ENCODE peak calls at places on chromosomes 16 and 17, in four cellular contexts. L, J, Z and E are unnamed samples.

GRCh38 chr17:80043963-80044362 is 7.5 kb downstream of the CCDC40 start:
- DNase-seq in Z (no peak), J (no peak), L (no peak), E (no peak)

GRCh38 chr17:4341616-4341977 is 24.9 kb downstream of the UBE2G1 start:
- DNase-seq in J (no peak), L (no peak), Z (no peak), E (no peak)

GRCh38 chr17:80785477-80786178 is 206.0 kb upstream of the CHMP6 start:
- DNase-seq in J (no peak), L (no peak), Z (no peak), E (no peak)

GRCh38 chr16:1715220-1715619 is 9.2 kb downstream of the MAPK8IP3 start:
- DNase-seq in Z (no peak), L (no peak), J (no peak), E (no peak)

GRCh38 chr17:42817866-42818265 is 6.2 kb downstream of the BECN1 start:
- DNase-seq in Z (no peak), J (peak; percentile 76), L (no peak), E (no peak)

GRCh38 chr16:49505556-49505955 is 132.0 kb downstream of the C16orf78 start:
- DNase-seq in L (no peak), Z (no peak), J (no peak), E (no peak)

GRCh38 chr17:18937981-18938691 is 13.8 kb upstream of the SLC5A10 start:
- DNase-seq in Z (no peak), J (no peak), L (no peak), E (no peak)

GRCh38 chr16:3266873-3267537 is 10.6 kb upstream of the MEFV start:
- DNase-seq in J (peak; percentile 59), Z (peak; percentile 61), L (no peak), E (peak; percentile 64)

DNA sequence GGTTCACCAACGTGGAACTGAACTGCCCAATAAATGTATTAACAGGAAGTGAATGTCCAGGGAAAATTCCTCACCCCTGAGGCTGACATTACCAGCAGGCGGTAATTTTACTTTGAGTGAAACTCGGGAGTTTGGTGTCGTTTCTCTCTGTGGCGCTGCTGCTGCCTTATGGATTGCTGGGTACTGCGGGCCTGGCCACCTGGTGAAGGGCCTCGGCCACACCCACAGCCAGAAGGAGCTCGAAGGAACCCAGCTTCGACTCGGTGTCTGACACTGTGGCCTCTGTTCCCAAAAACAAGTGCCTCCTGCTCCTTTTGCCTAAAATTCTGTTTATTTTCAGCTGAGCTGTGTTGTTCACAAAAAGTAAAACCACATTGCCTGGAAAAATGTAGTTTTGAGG is 115.0 kb downstream of the BANP start:
- DNase-seq in J (no peak), L (no peak), Z (no peak), E (no peak)
- H3K4me1 ChIP-seq in J (peaks cover 19% of the 10 kb centered on the region), L (peaks cover 16% of the 10 kb centered on the region), Z (no peaks in the 10 kb centered on the region), E (peaks cover 29% of the 10 kb centered on the region)

GRCh38 chr17:61280338-61280737 is 119.3 kb upstream of the TBX2 start:
- DNase-seq in J (no peak), Z (no peak), L (no peak), E (no peak)
- H3K4me2 ChIP-seq in J (no peak overlapping the region), Z (no peak overlapping the region), L (no peak overlapping the region), E (no peak overlapping the region)

GRCh38 chr16:56930516-56931252 is 1.3 kb upstream of the HERPUD1 start:
- DNase-seq in Z (no peak), J (no peak), L (peak; percentile 54), E (peak; percentile 69)

GRCh38 chr16:56932588-56933265 is 785 bp downstream of the HERPUD1 start:
- DNase-seq in Z (peak; percentile 81), L (peak; percentile 57), J (peak; percentile 48), E (peak; percentile 66)

GRCh38 chr16:56931253-56931768 is 631 bp upstream of the HERPUD1 start:
- DNase-seq in J (no peak), L (peak; percentile 89), Z (no peak), E (peak; percentile 93)

GRCh38 chr16:56933266-56933619 is 1.3 kb downstream of the HERPUD1 start:
- DNase-seq in J (no peak), L (no peak), Z (no peak), E (no peak)

GRCh38 chr16:56931769-56932587 is at the start of gene HERPUD1:
- DNase-seq in Z (peak; percentile 97), L (peak; percentile 99), J (peak; percentile 90), E (peak; percentile 99)
- TF ChIP-seq CTCF in Z (peak; percentile 8), L (no peak), J (no peak), E (no peak)

DNA sequence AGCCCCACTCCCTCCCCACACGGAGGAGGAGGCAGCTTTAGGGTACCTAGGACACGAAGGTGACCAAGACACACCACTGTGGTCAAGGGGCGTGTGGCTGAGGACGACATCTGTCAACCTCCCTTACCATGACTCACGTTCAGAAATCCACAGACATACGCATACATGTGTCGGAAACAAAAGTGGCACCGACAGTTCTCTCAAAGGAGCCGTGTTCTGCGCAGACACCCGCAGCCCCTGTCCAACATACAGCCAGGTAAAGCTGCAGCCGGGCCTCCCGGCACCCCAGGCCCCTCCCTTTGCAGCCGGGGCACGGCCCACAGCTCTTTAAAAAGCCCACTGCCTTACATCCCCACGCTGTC is 40.4 kb upstream of the KLHDC4 start:
- DNase-seq in J (peak; percentile 20), L (no peak), Z (no peak), E (no peak)
- H3K4me1 ChIP-seq in J (peaks cover 16% of the 10 kb centered on the region), L (peaks cover 29% of the 10 kb centered on the region), Z (peaks cover 45% of the 10 kb centered on the region), E (peaks cover 90% of the 10 kb centered on the region)

GRCh38 chr17:17921192-17922082 is 50.8 kb downstream of the TOM1L2 start:
- DNase-seq in J (peak; percentile 96), Z (peak; percentile 92), L (no peak), E (no peak)
- H3K4me2 ChIP-seq in J (peak overlapping the region; percentile 73), Z (peak overlapping the region; percentile 63), L (no peak overlapping the region), E (no peak overlapping the region)

DNA sequence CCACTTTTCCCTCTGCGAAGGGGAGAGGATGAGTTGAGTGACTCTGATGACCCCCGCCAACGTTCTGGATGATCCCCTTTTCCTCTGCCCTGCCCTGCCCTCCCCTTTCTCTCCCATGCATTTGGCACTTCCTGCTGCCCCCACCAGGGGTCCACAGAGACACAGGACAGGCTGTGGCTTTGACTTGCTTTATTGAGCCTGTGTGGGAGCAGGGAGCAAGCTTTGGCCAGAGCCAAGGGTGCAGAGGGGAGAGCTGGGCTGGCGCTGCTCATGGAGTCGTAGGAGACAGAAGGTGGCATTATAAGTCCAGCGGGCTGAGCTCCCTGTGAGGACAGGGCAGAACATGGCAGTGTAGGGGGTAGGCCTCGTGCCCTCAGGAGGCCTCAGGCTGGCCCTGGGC is 1.6 kb downstream of the PPY start:
- DNase-seq in J (no peak), L (peak; percentile 24), Z (peak; percentile 58), E (peak; percentile 44)
- TF ChIP-seq CTCF in J (peak; percentile 53), L (peak; percentile 51), Z (peak; percentile 37), E (peak; percentile 66)

GRCh38 chr17:57874434-57875108 is 24.7 kb upstream of the MRPS23 start:
- DNase-seq in J (peak; percentile 94), L (no peak), Z (no peak), E (no peak)
- H3K4me1 ChIP-seq in J (peaks cover 62% of the 10 kb centered on the region), L (peaks cover 30% of the 10 kb centered on the region), Z (peaks cover 95% of the 10 kb centered on the region), E (peaks cover 16% of the 10 kb centered on the region)

GRCh38 chr16:24138024-24138423 is 118.1 kb upstream of the CACNG3 start:
- DNase-seq in J (no peak), L (no peak), Z (no peak), E (no peak)
- H3K4me2 ChIP-seq in J (no peak overlapping the region), L (no peak overlapping the region), Z (no peak overlapping the region), E (no peak overlapping the region)